ENCODE peak calls at places on chromosome 3, in eight cellular contexts. D is AG04450, G is left ventricle myocardium inferior, V is epithelial cell of esophagus, J is bronchial epithelial cell, Q is IMR-90, K is endodermal cell, E is ovary. C is an unnamed sample.

GRCh38 chr3:182303169-182303568 is 490.1 kb upstream of the ATP11B start:
- DNase-seq in K (no peak), Q (no peak), V (no peak), G (no peak), J (no peak), D (no peak), E (no peak), C (no peak)

GRCh38 chr3:70820397-70820796 is 508.0 kb upstream of the MDFIC2 start:
- DNase-seq in Q (no peak), V (no peak), G (no peak), K (no peak), E (no peak), J (no peak), D (no peak), C (no peak)

GRCh38 chr3:54427951-54428871 is 305.9 kb downstream of the CACNA2D3 start:
- DNase-seq in E (peak; percentile 58), D (peak; percentile 59), K (peak; percentile 86), Q (peak; percentile 76), G (peak; percentile 22), J (peak; percentile 68), V (peak; percentile 70), C (peak; percentile 58)

GRCh38 chr3:107574650-107575049 is 51.9 kb downstream of the BBX start:
- DNase-seq in G (no peak), K (no peak), V (peak; percentile 43), J (peak; percentile 28), Q (peak; percentile 51), E (no peak), D (peak; percentile 18), C (peak; percentile 22)

GRCh38 chr3:75396316-75396802 is 267.8 kb upstream of the FRG2C start:
- DNase-seq in V (no peak), K (no peak), J (no peak), Q (no peak), E (no peak), G (no peak), D (no peak), C (no peak)

GRCh38 chr3:160180581-160181216 is 44.5 kb upstream of the C3orf80 start:
- DNase-seq in Q (no peak), J (no peak), D (no peak), E (no peak), G (no peak), V (no peak), K (no peak), C (no peak)

GRCh38 chr3:107910713-107911259 is 180.0 kb downstream of the CD47 start:
- DNase-seq in Q (no peak), V (no peak), K (no peak), G (no peak), E (no peak), D (no peak), J (no peak), C (peak; percentile 70)

GRCh38 chr3:149363053-149363452 is 14.4 kb downstream of the TM4SF1 start:
- DNase-seq in D (no peak), J (peak; percentile 70), Q (peak; percentile 86), G (no peak), V (peak; percentile 88), E (no peak), K (no peak), C (no peak)

GRCh38 chr3:125045965-125046364 is 9.8 kb downstream of the HEG1 start:
- DNase-seq in K (no peak), J (peak; percentile 81), E (no peak), Q (peak; percentile 87), D (no peak), G (no peak), V (peak; percentile 67), C (no peak)

GRCh38 chr3:125048282-125048681 is 7.5 kb downstream of the HEG1 start:
- DNase-seq in D (no peak), K (no peak), Q (no peak), G (no peak), E (no peak), V (peak; percentile 81), J (peak; percentile 81), C (no peak)

GRCh38 chr3:125043599-125044151 is 12.1 kb downstream of the HEG1 start:
- DNase-seq in D (no peak), G (peak; percentile 60), K (peak; percentile 48), Q (no peak), E (no peak), J (no peak), V (no peak), C (no peak)

GRCh38 chr3:125042725-125043406 is 12.9 kb downstream of the HEG1 start:
- DNase-seq in K (peak; percentile 47), G (peak; percentile 64), J (no peak), D (no peak), E (peak; percentile 57), V (no peak), Q (peak; percentile 50), C (no peak)

GRCh38 chr3:125045194-125045593 is 10.6 kb downstream of the HEG1 start:
- DNase-seq in Q (no peak), V (no peak), E (no peak), D (no peak), J (no peak), G (no peak), K (peak; percentile 41), C (no peak)
- TF ChIP-seq CTCF in Q (no peak), V (no peak), E (no peak), D (no peak), J (no peak), G (no peak), K (no peak), C (no peak)

GRCh38 chr3:127790580-127791183 is 31.6 kb downstream of the MGLL start:
- DNase-seq in V (no peak), G (no peak), K (no peak), E (no peak), Q (no peak), D (no peak), J (no peak), C (no peak)

GRCh38 chr3:127790009-127790533 is 32.2 kb downstream of the MGLL start:
- DNase-seq in K (no peak), D (no peak), E (no peak), V (peak; percentile 25), Q (no peak), G (no peak), J (peak; percentile 13), C (no peak)

GRCh38 chr3:127789051-127789450 is 33.3 kb downstream of the MGLL start:
- DNase-seq in E (no peak), K (no peak), Q (no peak), D (no peak), V (no peak), J (no peak), G (no peak), C (no peak)

GRCh38 chr3:127792664-127793292 is 29.5 kb downstream of the MGLL start:
- DNase-seq in K (no peak), E (peak; percentile 36), Q (peak; percentile 98), G (peak; percentile 71), J (peak; percentile 79), V (peak; percentile 88), D (peak; percentile 95), C (no peak)

DNA sequence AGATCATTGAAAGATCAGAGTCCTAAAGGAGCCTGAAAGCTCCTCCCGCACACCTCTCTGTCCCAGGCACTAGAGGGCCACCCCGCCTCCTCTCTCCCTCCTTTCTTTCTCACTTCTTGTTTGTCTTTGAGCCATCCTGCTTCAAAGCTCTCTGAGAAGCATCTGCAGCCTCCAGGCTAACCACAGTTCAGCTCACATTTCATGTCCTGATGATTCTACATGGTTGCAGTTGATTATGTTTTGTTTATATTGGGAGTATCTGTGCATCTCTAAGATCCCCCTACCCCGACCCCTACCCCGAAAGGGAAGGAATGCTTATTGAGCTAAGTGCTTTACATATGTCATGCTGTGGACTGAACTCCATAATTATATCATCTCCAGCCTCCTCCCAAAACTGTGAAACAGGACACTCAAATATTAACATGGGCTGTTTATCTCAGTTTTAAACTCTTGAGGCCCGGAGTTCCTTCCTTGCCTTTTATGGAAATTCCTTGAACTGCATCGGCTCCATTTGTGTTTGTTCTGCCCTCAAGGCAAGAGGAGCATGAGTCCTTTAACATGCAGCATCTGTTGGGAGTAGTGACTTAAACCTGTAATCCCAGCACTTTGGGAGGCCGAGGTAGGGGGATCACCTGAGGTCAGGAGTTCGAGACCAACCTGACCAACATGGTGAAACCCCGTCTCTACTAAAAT is 30.9 kb downstream of the MGLL start:
- DNase-seq in D (peak; percentile 76), V (peak; percentile 60), E (no peak), K (peak; percentile 84), J (peak; percentile 57), Q (peak; percentile 90), G (no peak), C (peak; percentile 50)
- TF ChIP-seq CTCF in D (peak; percentile 34), V (peak; percentile 50), E (no peak), K (peak; percentile 71), J (peak; percentile 39), Q (peak; percentile 40), G (no peak), C (no peak)

GRCh38 chr3:47152578-47152977 is 11.3 kb downstream of the SETD2 start:
- DNase-seq in Q (peak; percentile 19), V (no peak), E (no peak), G (no peak), K (no peak), D (no peak), J (no peak), C (no peak)
- TF ChIP-seq CTCF in Q (no peak), V (no peak), E (no peak), G (no peak), K (no peak), D (no peak), J (no peak), C (no peak)

GRCh38 chr3:191047930-191048329 is 151.1 kb upstream of the OSTN start:
- DNase-seq in K (no peak), V (no peak), Q (peak; percentile 50), E (no peak), D (no peak), G (no peak), J (peak; percentile 5), C (no peak)

DNA sequence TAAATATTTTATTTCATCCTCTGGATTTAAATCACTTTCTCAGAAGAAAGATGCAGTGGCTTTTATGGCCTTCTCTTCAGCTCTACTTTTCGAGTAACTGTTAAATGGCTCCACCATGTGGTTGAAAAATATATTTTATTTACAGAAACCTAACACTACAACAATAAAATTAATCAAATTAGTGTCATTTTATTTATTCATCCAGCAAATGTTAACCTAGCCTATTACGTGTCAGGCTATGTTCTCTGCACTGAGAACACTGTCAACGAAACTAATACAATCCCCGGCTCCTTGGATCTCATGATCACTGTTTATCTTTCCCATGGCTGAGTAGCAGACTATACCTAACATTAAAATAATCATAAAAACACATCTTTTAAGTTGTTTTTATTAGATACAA is 148.0 kb upstream of the OSTN start:
- DNase-seq in V (peak; percentile 41), G (no peak), D (no peak), J (peak; percentile 42), K (no peak), E (no peak), Q (peak; percentile 47), C (no peak)
- TF ChIP-seq CTCF in V (peak; percentile 44), G (peak; percentile 51), D (peak; percentile 57), J (no peak), K (peak; percentile 83), E (peak; percentile 22), Q (peak; percentile 70), C (peak; percentile 44)

GRCh38 chr3:141629950-141630349 is 108.1 kb upstream of the RNF7 start:
- DNase-seq in E (no peak), G (no peak), J (no peak), Q (no peak), K (no peak), D (no peak), V (no peak), C (no peak)

GRCh38 chr3:141632779-141633374 is 105.2 kb upstream of the RNF7 start:
- DNase-seq in D (no peak), K (peak; percentile 72), G (no peak), Q (no peak), V (no peak), E (no peak), J (no peak), C (no peak)
- TF ChIP-seq CTCF in D (no peak), K (peak; percentile 51), G (no peak), Q (no peak), V (no peak), E (no peak), J (no peak), C (no peak)